ENCODE peak calls at places on chromosomes 6 and 20, in seven cellular contexts. Y, D, R, V, J, X and S are unnamed samples.

GRCh38 chr6:70479236-70479635 is 65.9 kb downstream of the FAM135A start:
- DNase-seq in Y (no peak), D (no peak), R (peak), V (peak), J (no peak), X (no peak), S (no peak)

GRCh38 chr6:148328876-148329567 is 13.6 kb upstream of the SASH1 start:
- DNase-seq in Y (no peak), D (no peak), R (no peak), V (no peak), J (no peak), X (no peak), S (no peak)

GRCh38 chr6:44034391-44034861 is 92.8 kb downstream of the MRPL14 start:
- DNase-seq in Y (no peak), D (peak), R (no peak), V (no peak), J (peak), X (peak), S (no peak)

GRCh38 chr6:112311950-112312547 is 35.1 kb upstream of the RFPL4B start:
- DNase-seq in Y (no peak), D (no peak), R (peak), V (peak), J (no peak), X (no peak), S (no peak)

GRCh38 chr20:3995067-3995748 is 20.1 kb downstream of the RNF24 start:
- DNase-seq in Y (no peak), D (no peak), R (no peak), V (peak), J (no peak), X (no peak), S (no peak)

GRCh38 chr6:89254569-89254968 is 37.4 kb upstream of the GABRR1 start:
- DNase-seq in Y (no peak), D (no peak), R (no peak), V (peak), J (no peak), X (no peak), S (no peak)

GRCh38 chr6:22082278-22082677 is 214.6 kb downstream of the PRL start:
- DNase-seq in Y (no peak), D (no peak), R (no peak), V (peak), J (no peak), X (no peak), S (no peak)

GRCh38 chr6:143774347-143774746 is 68.8 kb upstream of the LTV1 start:
- DNase-seq in Y (no peak), D (no peak), R (no peak), V (no peak), J (no peak), X (no peak), S (no peak)

GRCh38 chr20:4592316-4593148 is 129.2 kb upstream of the PRND start:
- DNase-seq in Y (peak), D (peak), R (peak), V (peak), J (peak), X (peak), S (peak)

GRCh38 chr6:16079354-16079753 is 49.5 kb upstream of the MYLIP start:
- DNase-seq in Y (no peak), D (no peak), R (no peak), V (no peak), J (no peak), X (no peak), S (no peak)

GRCh38 chr20:31988430-31989015 is 20.6 kb downstream of the XKR7 start:
- DNase-seq in Y (no peak), D (no peak), R (no peak), V (no peak), J (no peak), X (no peak), S (no peak)

GRCh38 chr6:42086046-42086664 is 35.8 kb downstream of the TAF8 start:
- DNase-seq in Y (no peak), D (no peak), R (no peak), V (no peak), J (no peak), X (no peak), S (no peak)

GRCh38 chr6:112163295-112164257 is 76.2 kb downstream of the FAM229B start:
- DNase-seq in Y (peak), D (peak), R (peak), V (peak), J (peak), X (peak), S (peak)

GRCh38 chr6:99145738-99146137 is 198.0 kb upstream of the FBXL4 start:
- DNase-seq in Y (no peak), D (no peak), R (no peak), V (no peak), J (no peak), X (no peak), S (no peak)

GRCh38 chr6:45640081-45640491 is 262.4 kb upstream of the SUPT3H start:
- DNase-seq in Y (no peak), D (no peak), R (no peak), V (peak), J (no peak), X (no peak), S (no peak)

GRCh38 chr6:88629838-88630462 is 333.5 kb downstream of the RNGTT start:
- DNase-seq in Y (no peak), D (no peak), R (peak), V (no peak), J (no peak), X (no peak), S (no peak)

GRCh38 chr20:4633780-4634179 is 87.9 kb upstream of the PRND start:
- DNase-seq in Y (no peak), D (no peak), R (no peak), V (peak), J (no peak), X (no peak), S (no peak)

GRCh38 chr20:34607066-34607465 is 48.5 kb downstream of the MAP1LC3A start:
- DNase-seq in Y (no peak), D (no peak), R (no peak), V (no peak), J (no peak), X (no peak), S (no peak)

GRCh38 chr20:24721891-24722530 is 227.1 kb upstream of the CST7 start:
- DNase-seq in Y (no peak), D (no peak), R (peak), V (no peak), J (no peak), X (no peak), S (peak)

GRCh38 chr6:2990179-2990931 is 9.3 kb upstream of the NQO2 start:
- DNase-seq in Y (no peak), D (no peak), R (no peak), V (peak), J (peak), X (no peak), S (no peak)

GRCh38 chr20:46027245-46027853 is 1.7 kb upstream of the SLC12A5 start:
- DNase-seq in Y (no peak), D (no peak), R (no peak), V (peak), J (no peak), X (no peak), S (peak)

GRCh38 chr20:2775139-2775538 is 25.3 kb downstream of the CPXM1 start:
- DNase-seq in Y (no peak), D (no peak), R (no peak), V (no peak), J (no peak), X (no peak), S (no peak)